ENCODE peak calls at places on chromosomes 12 and 14, in six cellular contexts. One of them, this sample, is unnamed.
A peak's percentile ranks its signal among the peaks of the same experiment; 100 is the strongest.

GRCh38 chr12:98736352-98737326 is 91.5 kb downstream of the APAF1 start:
- DNase-seq in hepatic stellate cell: no peak
- DNase-seq in AG04450: no peak
- DNase-seq in lower lobe of right lung: no peak
- DNase-seq in stimulated activated CD8-positive, alpha-beta memory T cell treated with anti-CD3 and anti-CD28 coated beads, Interleukin-2, amount 100 ng/mL, for 1 hour: no peak
- DNase-seq in MCF 10A: no peak
- DNase-seq in this sample: no peak

GRCh38 chr12:8969861-8970411 is 19.4 kb upstream of the KLRG1 start:
- DNase-seq in hepatic stellate cell: no peak
- DNase-seq in AG04450: no peak
- DNase-seq in lower lobe of right lung: no peak
- DNase-seq in stimulated activated CD8-positive, alpha-beta memory T cell treated with anti-CD3 and anti-CD28 coated beads, Interleukin-2, amount 100 ng/mL, for 1 hour: no peak
- DNase-seq in MCF 10A: no peak
- DNase-seq in this sample: no peak

GRCh38 chr14:105197274-105197673 is 16.2 kb upstream of the NUDT14 start:
- DNase-seq in hepatic stellate cell: peak; percentile 63
- DNase-seq in AG04450: no peak
- DNase-seq in lower lobe of right lung: no peak
- DNase-seq in stimulated activated CD8-positive, alpha-beta memory T cell treated with anti-CD3 and anti-CD28 coated beads, Interleukin-2, amount 100 ng/mL, for 1 hour: no peak
- DNase-seq in MCF 10A: peak; percentile 83
- DNase-seq in this sample: no peak

GRCh38 chr12:53070901-53071492 is 8.2 kb downstream of the SPRYD3 start:
- DNase-seq in hepatic stellate cell: no peak
- DNase-seq in AG04450: no peak
- DNase-seq in lower lobe of right lung: no peak
- DNase-seq in stimulated activated CD8-positive, alpha-beta memory T cell treated with anti-CD3 and anti-CD28 coated beads, Interleukin-2, amount 100 ng/mL, for 1 hour: no peak
- DNase-seq in MCF 10A: no peak
- DNase-seq in this sample: peak; percentile 69

GRCh38 chr12:75631809-75632208 is 120.4 kb upstream of the KRR1 start:
- DNase-seq in hepatic stellate cell: no peak
- DNase-seq in AG04450: no peak
- DNase-seq in lower lobe of right lung: no peak
- DNase-seq in stimulated activated CD8-positive, alpha-beta memory T cell treated with anti-CD3 and anti-CD28 coated beads, Interleukin-2, amount 100 ng/mL, for 1 hour: no peak
- DNase-seq in MCF 10A: no peak
- DNase-seq in this sample: no peak

GRCh38 chr12:46717159-46717558 is 108.6 kb downstream of the SLC38A4 start:
- DNase-seq in hepatic stellate cell: no peak
- DNase-seq in AG04450: no peak
- DNase-seq in lower lobe of right lung: no peak
- DNase-seq in stimulated activated CD8-positive, alpha-beta memory T cell treated with anti-CD3 and anti-CD28 coated beads, Interleukin-2, amount 100 ng/mL, for 1 hour: no peak
- DNase-seq in MCF 10A: no peak
- DNase-seq in this sample: no peak

GRCh38 chr14:40623641-40624040 is 983.0 kb upstream of the LRFN5 start:
- DNase-seq in hepatic stellate cell: no peak
- DNase-seq in AG04450: no peak
- DNase-seq in lower lobe of right lung: no peak
- DNase-seq in stimulated activated CD8-positive, alpha-beta memory T cell treated with anti-CD3 and anti-CD28 coated beads, Interleukin-2, amount 100 ng/mL, for 1 hour: no peak
- DNase-seq in MCF 10A: no peak
- DNase-seq in this sample: no peak

GRCh38 chr12:3152892-3153291 is 75.7 kb downstream of the TSPAN9 start:
- DNase-seq in hepatic stellate cell: no peak
- DNase-seq in AG04450: no peak
- DNase-seq in lower lobe of right lung: no peak
- DNase-seq in stimulated activated CD8-positive, alpha-beta memory T cell treated with anti-CD3 and anti-CD28 coated beads, Interleukin-2, amount 100 ng/mL, for 1 hour: no peak
- DNase-seq in MCF 10A: no peak
- DNase-seq in this sample: peak; percentile 66

GRCh38 chr12:125145196-125145595 is 80.0 kb downstream of the AACS start:
- DNase-seq in hepatic stellate cell: no peak
- DNase-seq in AG04450: no peak
- DNase-seq in lower lobe of right lung: no peak
- DNase-seq in stimulated activated CD8-positive, alpha-beta memory T cell treated with anti-CD3 and anti-CD28 coated beads, Interleukin-2, amount 100 ng/mL, for 1 hour: no peak
- DNase-seq in MCF 10A: no peak
- DNase-seq in this sample: no peak

GRCh38 chr14:49940805-49941421 is 48.0 kb downstream of the ARF6 start:
- DNase-seq in hepatic stellate cell: no peak
- DNase-seq in AG04450: no peak
- DNase-seq in lower lobe of right lung: no peak
- DNase-seq in stimulated activated CD8-positive, alpha-beta memory T cell treated with anti-CD3 and anti-CD28 coated beads, Interleukin-2, amount 100 ng/mL, for 1 hour: no peak
- DNase-seq in MCF 10A: no peak
- DNase-seq in this sample: no peak